ENCODE peak calls at places on chromosomes 5 and 9, in five cellular contexts. Z, S, J, R and V are unnamed samples.

GRCh38 chr9:95105519-95106287 is 211.8 kb downstream of the FANCC start:
- DNase-seq in Z (no peak), S (no peak), J (no peak), R (no peak), V (peak; percentile 6)

GRCh38 chr9:93134018-93134739 is at the start of gene NINJ1:
- DNase-seq in Z (peak; percentile 60), S (peak; percentile 71), J (peak; percentile 80), R (no peak), V (peak; percentile 81)

GRCh38 chr5:56669534-56670483 is 145.5 kb upstream of the MAP3K1 start:
- DNase-seq in Z (peak; percentile 12), S (no peak), J (peak; percentile 79), R (no peak), V (peak; percentile 66)

GRCh38 chr9:88438819-88439218 is 50.6 kb downstream of the SPIN1 start:
- DNase-seq in Z (no peak), S (no peak), J (no peak), R (no peak), V (no peak)

GRCh38 chr5:87074934-87075541 is 192.6 kb upstream of the RASA1 start:
- DNase-seq in Z (no peak), S (no peak), J (no peak), R (no peak), V (no peak)

GRCh38 chr5:62376064-62376463 is 27.6 kb downstream of the DIMT1 start:
- DNase-seq in Z (peak; percentile 3), S (no peak), J (no peak), R (no peak), V (no peak)

GRCh38 chr9:134559013-134559412 is 82.6 kb upstream of the COL5A1 start:
- DNase-seq in Z (no peak), S (no peak), J (no peak), R (no peak), V (no peak)

GRCh38 chr9:95413793-95414192 is 96.3 kb upstream of the FANCC start:
- DNase-seq in Z (no peak), S (no peak), J (no peak), R (no peak), V (no peak)

DNA sequence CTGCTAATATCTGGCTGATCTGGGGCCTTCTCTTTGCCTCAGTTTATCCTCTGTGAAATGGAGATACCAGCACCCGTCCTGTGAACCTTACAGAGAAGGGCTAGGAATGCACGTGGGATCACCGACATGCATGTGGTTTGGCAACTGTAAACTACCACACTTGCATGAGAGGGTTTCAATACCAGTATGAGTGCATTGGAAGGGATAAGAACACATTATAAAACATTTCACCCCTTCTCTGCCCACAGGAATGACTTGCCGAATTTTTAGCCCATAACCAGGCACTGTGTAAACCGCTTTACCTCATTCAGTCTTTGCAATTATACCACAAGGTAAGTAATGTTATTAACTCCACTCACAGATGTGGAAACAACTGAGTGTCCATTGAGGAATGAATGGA is 8.9 kb upstream of the RAB14 start:
- DNase-seq in Z (no peak), S (no peak), J (no peak), R (no peak), V (no peak)
- H3K4me3 ChIP-seq in Z (no peak overlapping the region), S (no peak overlapping the region), J (no peak overlapping the region), R (no peak overlapping the region), V (no peak overlapping the region)

GRCh38 chr5:170387775-170388174 is 1.4 kb downstream of the KCNMB1 start:
- DNase-seq in Z (no peak), S (no peak), J (no peak), R (no peak), V (no peak)
- H3K4me3 ChIP-seq in Z (no peak overlapping the region), S (no peak overlapping the region), J (no peak overlapping the region), R (no peak overlapping the region), V (no peak overlapping the region)

GRCh38 chr5:102289251-102289899 is 6.7 kb downstream of the SLCO4C1 start:
- DNase-seq in Z (no peak), S (no peak), J (no peak), R (no peak), V (no peak)

GRCh38 chr5:102290004-102290403 is 6.1 kb downstream of the SLCO4C1 start:
- DNase-seq in Z (no peak), S (no peak), J (no peak), R (no peak), V (no peak)

GRCh38 chr5:102296229-102296817 is at the start of gene SLCO4C1:
- DNase-seq in Z (no peak), S (peak; percentile 8), J (no peak), R (no peak), V (peak; percentile 93)

GRCh38 chr5:102295534-102296228 is 403 bp downstream of the SLCO4C1 start:
- DNase-seq in Z (no peak), S (no peak), J (no peak), R (no peak), V (peak; percentile 57)

DNA sequence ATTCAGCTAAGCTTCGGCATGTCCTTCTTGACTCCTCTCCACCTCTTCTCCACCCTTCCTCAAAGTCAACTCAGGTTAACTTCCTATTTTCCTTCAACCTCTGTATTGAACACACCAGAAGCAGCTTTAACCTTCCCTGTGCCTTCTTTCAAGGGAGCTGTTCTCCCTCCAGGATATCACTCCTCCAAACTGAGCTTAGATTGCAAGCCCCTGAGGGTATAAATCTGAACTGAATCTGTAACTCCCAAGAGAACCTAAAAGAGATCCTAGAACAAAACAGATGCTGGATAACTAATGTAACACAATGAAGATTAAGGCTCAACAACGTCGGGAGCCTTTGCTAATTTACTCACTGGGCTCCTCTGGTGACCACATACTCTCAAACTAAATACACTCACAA is 1.1 kb downstream of the SLCO4C1 start:
- DNase-seq in Z (no peak), S (no peak), J (no peak), R (no peak), V (no peak)
- H3K4me3 ChIP-seq in Z (no peak overlapping the region), S (no peak overlapping the region), J (no peak overlapping the region), R (no peak overlapping the region), V (peak overlapping the region; percentile 62)

GRCh38 chr5:38557309-38557710 is 864 bp upstream of the LIFR start:
- DNase-seq in Z (no peak), S (no peak), J (no peak), R (no peak), V (peak; percentile 47)

GRCh38 chr5:38556599-38557308 is at the start of gene LIFR:
- DNase-seq in Z (peak; percentile 74), S (peak; percentile 76), J (peak; percentile 68), R (peak; percentile 50), V (peak; percentile 86)

GRCh38 chr5:38559427-38559826 is 3.0 kb upstream of the LIFR start:
- DNase-seq in Z (no peak), S (no peak), J (no peak), R (no peak), V (no peak)

GRCh38 chr5:38556115-38556598 is 289 bp downstream of the LIFR start:
- DNase-seq in Z (no peak), S (no peak), J (no peak), R (no peak), V (no peak)

GRCh38 chr5:38557792-38558191 is 1.3 kb upstream of the LIFR start:
- DNase-seq in Z (no peak), S (no peak), J (no peak), R (no peak), V (no peak)
- H3K4me3 ChIP-seq in Z (no peak overlapping the region), S (peak overlapping the region; percentile 75), J (peak overlapping the region; percentile 90), R (peak overlapping the region; percentile 83), V (peak overlapping the region; percentile 82)

GRCh38 chr9:137880160-137880975 is 2.8 kb downstream of the CACNA1B start:
- DNase-seq in Z (no peak), S (no peak), J (no peak), R (no peak), V (peak; percentile 35)

GRCh38 chr9:137879566-137880150 is 2.1 kb downstream of the CACNA1B start:
- DNase-seq in Z (no peak), S (no peak), J (no peak), R (no peak), V (peak; percentile 10)

GRCh38 chr9:137880976-137881530 is 3.5 kb downstream of the CACNA1B start:
- DNase-seq in Z (no peak), S (no peak), J (no peak), R (no peak), V (peak; percentile 30)

GRCh38 chr9:137882506-137882821 is 4.9 kb downstream of the CACNA1B start:
- DNase-seq in Z (no peak), S (no peak), J (no peak), R (no peak), V (peak; percentile 13)

DNA sequence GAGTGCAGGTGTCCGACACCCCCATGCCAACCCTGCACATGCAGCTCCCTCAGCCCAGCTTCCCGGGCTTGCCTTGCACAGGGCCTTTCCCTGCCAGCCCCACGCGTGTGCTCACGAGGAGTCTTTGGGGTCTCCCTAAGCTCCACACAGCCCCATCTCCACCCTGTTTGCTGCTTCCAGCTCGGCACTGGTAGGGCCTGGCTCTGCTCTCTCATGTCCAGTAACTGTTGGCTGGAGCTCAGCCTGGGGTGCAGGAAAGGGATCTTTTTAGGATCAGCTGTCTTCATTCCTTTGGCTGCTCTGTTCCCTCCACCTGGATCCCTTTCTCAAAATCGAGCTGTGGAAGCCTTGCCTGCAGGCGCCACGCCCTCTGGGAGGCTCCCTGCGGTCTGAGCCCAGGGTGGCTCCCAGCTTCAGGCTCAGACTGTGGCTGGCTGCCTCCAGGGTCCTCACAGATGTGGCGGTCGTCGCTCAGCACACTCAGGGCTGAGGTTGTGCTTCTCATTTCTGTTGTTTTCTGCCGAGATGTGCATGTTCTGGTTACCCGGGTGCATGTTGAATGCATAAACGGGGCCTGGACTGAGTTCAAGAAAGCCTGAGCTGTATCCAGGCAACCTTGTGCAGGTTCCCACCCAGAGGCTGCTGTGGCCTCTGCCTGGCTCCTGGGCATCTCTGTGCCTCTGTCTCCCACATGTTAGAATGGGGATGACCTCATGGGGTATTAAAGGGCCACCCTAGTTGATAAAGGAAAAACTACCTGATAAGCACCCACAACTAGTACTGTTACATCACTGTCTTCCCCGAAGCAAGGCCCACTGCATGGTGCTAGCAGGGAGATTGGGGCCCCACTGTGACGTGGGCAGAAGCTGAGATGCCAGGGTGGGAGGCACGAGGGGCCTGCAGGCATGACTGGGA is 4.3 kb downstream of the CACNA1B start:
- DNase-seq in Z (no peak), S (no peak), J (no peak), R (no peak), V (peak; percentile 12)
- H3K4me3 ChIP-seq in Z (no peak overlapping the region), S (no peak overlapping the region), J (no peak overlapping the region), R (no peak overlapping the region), V (no peak overlapping the region)

GRCh38 chr5:172186114-172186695 is 1.8 kb downstream of the STK10 start:
- DNase-seq in Z (no peak), S (no peak), J (no peak), R (no peak), V (no peak)
- H3K4me3 ChIP-seq in Z (peak overlapping the region; percentile 98), S (peak overlapping the region; percentile 93), J (peak overlapping the region; percentile 77), R (peak overlapping the region; percentile 93), V (peak overlapping the region; percentile 99)